ENCODE peak calls at places on chromosomes 7 and 10, in six cellular contexts. R, A, C, B, X and F are unnamed samples.
A peak's percentile ranks its signal among the peaks of the same experiment; 100 is the strongest.

GRCh38 chr7:111682576-111683372 is 120.5 kb upstream of the IMMP2L start:
- DNase-seq in R (no peak), A (no peak), C (no peak), B (no peak), X (no peak), F (no peak)

GRCh38 chr10:86813101-86813500 is 56.7 kb downstream of the BMPR1A start:
- DNase-seq in R (no peak), A (no peak), C (no peak), B (no peak), X (peak; percentile 44), F (no peak)

GRCh38 chr10:47330804-47331203 is 8.6 kb downstream of the GDF2 start:
- DNase-seq in R (no peak), A (no peak), C (no peak), B (no peak), X (no peak), F (no peak)

GRCh38 chr7:21568762-21569161 is 25.9 kb downstream of the DNAH11 start:
- DNase-seq in R (no peak), A (no peak), C (peak; percentile 7), B (no peak), X (peak; percentile 42), F (no peak)

GRCh38 chr7:14381936-14382335 is 392.5 kb upstream of the ETV1 start:
- DNase-seq in R (no peak), A (no peak), C (no peak), B (no peak), X (no peak), F (no peak)

GRCh38 chr10:86944031-86944419 is 13.4 kb downstream of the MMRN2 start:
- DNase-seq in R (no peak), A (no peak), C (no peak), B (no peak), X (no peak), F (no peak)

GRCh38 chr10:84545651-84546050 is 217.3 kb downstream of the CCSER2 start:
- DNase-seq in R (no peak), A (peak; percentile 80), C (no peak), B (no peak), X (no peak), F (no peak)

GRCh38 chr10:19699299-19699698 is 116.9 kb upstream of the PLXDC2 start:
- DNase-seq in R (no peak), A (no peak), C (no peak), B (no peak), X (no peak), F (no peak)

GRCh38 chr10:110664483-110665420 is 20.6 kb downstream of the RBM20 start:
- DNase-seq in R (no peak), A (no peak), C (peak; percentile 80), B (no peak), X (peak; percentile 94), F (peak; percentile 29)

GRCh38 chr7:156151082-156151481 is 338.8 kb upstream of the SHH start:
- DNase-seq in R (no peak), A (no peak), C (no peak), B (no peak), X (no peak), F (no peak)

GRCh38 chr7:141158562-141158961 is 84.7 kb downstream of the TMEM178B start:
- DNase-seq in R (no peak), A (peak; percentile 78), C (peak; percentile 68), B (no peak), X (peak; percentile 69), F (peak; percentile 59)

GRCh38 chr10:17001961-17002749 is 127.5 kb downstream of the CUBN start:
- DNase-seq in R (no peak), A (peak; percentile 44), C (no peak), B (peak; percentile 25), X (no peak), F (no peak)

GRCh38 chr10:26488344-26488743 is 50.2 kb downstream of the APBB1IP start:
- DNase-seq in R (no peak), A (no peak), C (peak; percentile 70), B (no peak), X (peak; percentile 63), F (no peak)

GRCh38 chr10:78420946-78421732 is 387.5 kb downstream of the RPS24 start:
- DNase-seq in R (no peak), A (peak; percentile 3), C (no peak), B (no peak), X (no peak), F (no peak)

GRCh38 chr10:77862595-77862994 is 64.0 kb downstream of the DLG5 start:
- DNase-seq in R (no peak), A (no peak), C (no peak), B (no peak), X (no peak), F (no peak)

GRCh38 chr10:1069680-1070079 is 13.5 kb downstream of the WDR37 start:
- DNase-seq in R (no peak), A (no peak), C (no peak), B (no peak), X (no peak), F (no peak)

GRCh38 chr10:32931593-32931992 is 26.4 kb downstream of the ITGB1 start:
- DNase-seq in R (no peak), A (no peak), C (no peak), B (no peak), X (no peak), F (no peak)

GRCh38 chr7:112665709-112666108 is 124.5 kb downstream of the TMEM168 start:
- DNase-seq in R (peak; percentile 44), A (no peak), C (peak; percentile 4), B (no peak), X (no peak), F (no peak)

GRCh38 chr7:149856-150636 is 42.3 kb upstream of the FAM20C start:
- DNase-seq in R (no peak), A (peak; percentile 50), C (no peak), B (peak; percentile 22), X (no peak), F (no peak)

GRCh38 chr10:95236068-95236903 is 42.2 kb downstream of the ACSM6 start:
- DNase-seq in R (no peak), A (no peak), C (no peak), B (no peak), X (peak; percentile 73), F (no peak)
- H3K27ac ChIP-seq in R (no peak overlapping the region), A (no peak overlapping the region), C (peak overlapping the region; percentile 85), B (no peak overlapping the region), X (peak overlapping the region; percentile 75), F (peak overlapping the region; percentile 74)

GRCh38 chr7:27116019-27116411 is 13.5 kb upstream of the HOXA2 start:
- DNase-seq in R (no peak), A (no peak), C (no peak), B (no peak), X (no peak), F (no peak)

GRCh38 chr7:27117687-27118491 is 12.7 kb downstream of the HOXA4 start:
- DNase-seq in R (no peak), A (no peak), C (peak; percentile 59), B (no peak), X (no peak), F (no peak)

GRCh38 chr7:27116521-27116946 is 14.0 kb downstream of the HOXA4 start:
- DNase-seq in R (no peak), A (no peak), C (no peak), B (no peak), X (no peak), F (no peak)

GRCh38 chr7:27118580-27118979 is 12.0 kb downstream of the HOXA4 start:
- DNase-seq in R (no peak), A (no peak), C (no peak), B (no peak), X (no peak), F (no peak)

DNA sequence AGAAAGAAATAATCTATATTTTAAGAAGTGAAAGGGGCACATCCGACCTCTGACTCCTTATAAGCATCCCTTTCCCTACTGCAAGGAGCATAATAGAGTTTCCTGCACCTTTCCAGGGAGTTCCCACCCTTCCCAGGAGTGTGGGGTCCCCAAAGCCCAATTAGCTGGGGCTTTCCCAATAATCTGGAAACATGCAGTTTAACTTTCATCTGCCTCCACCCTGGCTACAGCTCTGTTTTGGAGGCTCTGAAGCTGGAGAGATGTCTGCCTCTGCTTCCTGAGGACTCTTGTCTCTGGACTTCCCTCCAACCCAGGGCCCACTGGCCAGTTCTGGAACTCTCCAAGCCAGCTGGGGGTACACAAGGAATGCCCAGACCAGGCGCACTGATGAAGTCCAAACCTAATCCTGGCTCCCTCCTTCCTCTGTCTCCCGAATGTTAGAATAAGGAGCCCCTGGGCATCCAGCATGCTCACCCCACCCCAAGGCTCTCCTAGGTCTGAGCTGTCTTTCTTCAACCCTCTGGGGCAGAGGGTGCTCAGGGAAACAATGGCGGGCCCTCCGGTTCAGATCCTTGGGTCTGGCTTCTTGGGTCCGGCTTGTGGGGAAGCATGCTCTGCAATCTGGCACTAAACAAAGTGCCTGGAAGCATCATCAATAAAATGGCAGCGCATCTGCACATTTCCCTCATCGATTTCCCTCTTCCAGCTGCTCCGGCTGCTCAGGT is 13.4 kb downstream of the HOXA4 start:
- DNase-seq in R (no peak), A (no peak), C (no peak), B (no peak), X (no peak), F (no peak)
- H3K27ac ChIP-seq in R (no peak overlapping the region), A (peak overlapping the region; percentile 52), C (peak overlapping the region; percentile 90), B (no peak overlapping the region), X (no peak overlapping the region), F (no peak overlapping the region)

DNA sequence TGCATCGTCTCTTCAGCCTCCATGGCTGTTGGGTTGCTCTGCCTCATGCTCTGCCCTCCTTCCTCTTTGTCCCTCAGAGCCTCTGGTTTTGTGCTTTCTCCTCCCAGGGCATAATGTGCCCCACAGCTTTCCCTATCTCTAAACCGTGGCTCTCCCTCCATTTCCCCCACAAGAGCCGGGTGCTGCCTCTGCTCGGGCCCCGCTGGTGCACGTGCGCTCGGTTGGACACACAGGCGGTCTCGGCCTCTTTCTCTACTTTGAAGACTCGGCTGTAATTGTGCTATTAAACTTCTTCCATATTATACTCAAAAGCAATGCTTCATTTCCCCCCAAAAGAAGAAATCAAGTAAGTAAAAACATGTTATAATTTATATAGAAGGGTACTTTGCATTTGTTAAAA is 109.7 kb upstream of the KLF14 start:
- DNase-seq in R (no peak), A (no peak), C (no peak), B (no peak), X (no peak), F (no peak)
- H3K27ac ChIP-seq in R (no peak overlapping the region), A (no peak overlapping the region), C (peak overlapping the region; percentile 87), B (no peak overlapping the region), X (no peak overlapping the region), F (peak overlapping the region; percentile 99)

DNA sequence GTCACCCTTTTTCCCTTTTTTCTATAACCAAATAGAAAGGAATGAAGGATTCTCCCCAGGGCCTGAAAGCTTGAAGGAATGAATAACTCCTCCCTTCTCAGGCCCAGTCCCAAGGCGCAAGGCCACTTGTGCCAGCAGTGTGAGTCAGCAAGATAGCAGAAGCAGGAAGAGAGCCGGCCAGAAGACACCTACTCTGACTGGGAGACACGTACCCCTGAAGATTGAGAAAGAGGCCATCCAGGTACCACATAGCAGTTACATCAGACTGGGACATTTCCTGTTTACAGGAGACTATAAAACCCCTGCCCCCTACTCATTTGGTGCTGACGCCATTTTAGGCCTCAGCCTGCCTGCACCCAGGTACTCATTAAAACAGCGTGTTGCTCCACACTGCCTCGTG is 65.5 kb downstream of the LRRC17 start:
- DNase-seq in R (no peak), A (no peak), C (peak; percentile 79), B (no peak), X (peak; percentile 77), F (no peak)
- H3K27ac ChIP-seq in R (no peak overlapping the region), A (no peak overlapping the region), C (peak overlapping the region; percentile 75), B (no peak overlapping the region), X (peak overlapping the region; percentile 54), F (peak overlapping the region; percentile 54)

GRCh38 chr10:103828587-103829186 is 26.7 kb downstream of the SH3PXD2A start:
- DNase-seq in R (no peak), A (no peak), C (no peak), B (no peak), X (no peak), F (no peak)
- H3K27ac ChIP-seq in R (no peak overlapping the region), A (no peak overlapping the region), C (no peak overlapping the region), B (no peak overlapping the region), X (peak overlapping the region; percentile 73), F (peak overlapping the region; percentile 78)